ENCODE peak calls at places on chromosomes 6 and 20, in five cellular contexts. One of them, this sample, is unnamed.

GRCh38 chr20:44342240-44342639 is 5.4 kb downstream of the R3HDML start:
- DNase-seq in GM23248: peak; percentile 39
- DNase-seq in Panc1: no peak
- DNase-seq in stomach: no peak
- DNase-seq in CD4-positive, alpha-beta memory T cell: no peak
- DNase-seq in this sample: no peak

GRCh38 chr6:114989279-114989964 is 646.6 kb upstream of the HS3ST5 start:
- DNase-seq in CD4-positive, alpha-beta memory T cell: peak; percentile 13
- DNase-seq in stomach: no peak
- DNase-seq in GM23248: no peak
- DNase-seq in Panc1: no peak
- DNase-seq in this sample: no peak

GRCh38 chr20:31661625-31662371 is 24.1 kb downstream of the COX4I2 start:
- DNase-seq in CD4-positive, alpha-beta memory T cell: peak; percentile 70
- DNase-seq in GM23248: peak; percentile 86
- DNase-seq in Panc1: peak; percentile 74
- DNase-seq in stomach: peak; percentile 86
- DNase-seq in this sample: peak; percentile 83

GRCh38 chr6:167501831-167502385 is 177.0 kb downstream of the TTLL2 start:
- DNase-seq in GM23248: no peak
- DNase-seq in CD4-positive, alpha-beta memory T cell: no peak
- DNase-seq in Panc1: peak; percentile 13
- DNase-seq in stomach: peak; percentile 70
- DNase-seq in this sample: no peak

GRCh38 chr20:53926428-53927028 is 143.9 kb downstream of the BCAS1 start:
- DNase-seq in CD4-positive, alpha-beta memory T cell: no peak
- DNase-seq in stomach: peak; percentile 45
- DNase-seq in Panc1: peak; percentile 98
- DNase-seq in GM23248: peak; percentile 99
- DNase-seq in this sample: peak; percentile 95

GRCh38 chr6:10276106-10276505 is 138.8 kb downstream of the TFAP2A start:
- DNase-seq in GM23248: peak; percentile 51
- DNase-seq in CD4-positive, alpha-beta memory T cell: no peak
- DNase-seq in stomach: no peak
- DNase-seq in Panc1: no peak
- DNase-seq in this sample: no peak

GRCh38 chr20:62303327-62304226 is 780 bp downstream of the ADRM1 start:
- DNase-seq in Panc1: no peak
- DNase-seq in stomach: no peak
- DNase-seq in CD4-positive, alpha-beta memory T cell: no peak
- DNase-seq in GM23248: peak; percentile 61
- DNase-seq in this sample: peak; percentile 34

GRCh38 chr6:107246249-107246971 is 131.1 kb upstream of the BEND3 start:
- DNase-seq in Panc1: no peak
- DNase-seq in stomach: no peak
- DNase-seq in GM23248: no peak
- DNase-seq in CD4-positive, alpha-beta memory T cell: no peak
- DNase-seq in this sample: no peak

GRCh38 chr6:16252696-16253299 is 14.4 kb downstream of the GMPR start:
- DNase-seq in Panc1: no peak
- DNase-seq in stomach: no peak
- DNase-seq in CD4-positive, alpha-beta memory T cell: no peak
- DNase-seq in GM23248: no peak
- DNase-seq in this sample: no peak

GRCh38 chr6:149130093-149130872 is 187.2 kb upstream of the TAB2 start:
- DNase-seq in Panc1: no peak
- DNase-seq in CD4-positive, alpha-beta memory T cell: no peak
- DNase-seq in GM23248: peak; percentile 18
- DNase-seq in stomach: peak; percentile 68
- DNase-seq in this sample: no peak

GRCh38 chr6:120405947-120406346 is 928.3 kb downstream of the TBC1D32 start:
- DNase-seq in CD4-positive, alpha-beta memory T cell: no peak
- DNase-seq in GM23248: no peak
- DNase-seq in stomach: no peak
- DNase-seq in Panc1: no peak
- DNase-seq in this sample: no peak

GRCh38 chr6:77401231-77401630 is 62.1 kb downstream of the HTR1B start:
- DNase-seq in CD4-positive, alpha-beta memory T cell: no peak
- DNase-seq in stomach: no peak
- DNase-seq in Panc1: no peak
- DNase-seq in GM23248: peak; percentile 1
- DNase-seq in this sample: no peak

GRCh38 chr6:20879526-20879925 is 345.3 kb downstream of the CDKAL1 start:
- DNase-seq in GM23248: no peak
- DNase-seq in CD4-positive, alpha-beta memory T cell: no peak
- DNase-seq in stomach: no peak
- DNase-seq in Panc1: no peak
- DNase-seq in this sample: no peak

GRCh38 chr20:31722388-31723281 is at the start of gene BCL2L1:
- DNase-seq in CD4-positive, alpha-beta memory T cell: peak; percentile 59
- DNase-seq in stomach: peak; percentile 91
- DNase-seq in Panc1: no peak
- DNase-seq in GM23248: peak; percentile 95
- DNase-seq in this sample: peak; percentile 75

GRCh38 chr6:151263967-151264366 is 24.2 kb downstream of the AKAP12 start:
- DNase-seq in CD4-positive, alpha-beta memory T cell: no peak
- DNase-seq in stomach: no peak
- DNase-seq in Panc1: no peak
- DNase-seq in GM23248: no peak
- DNase-seq in this sample: no peak

DNA sequence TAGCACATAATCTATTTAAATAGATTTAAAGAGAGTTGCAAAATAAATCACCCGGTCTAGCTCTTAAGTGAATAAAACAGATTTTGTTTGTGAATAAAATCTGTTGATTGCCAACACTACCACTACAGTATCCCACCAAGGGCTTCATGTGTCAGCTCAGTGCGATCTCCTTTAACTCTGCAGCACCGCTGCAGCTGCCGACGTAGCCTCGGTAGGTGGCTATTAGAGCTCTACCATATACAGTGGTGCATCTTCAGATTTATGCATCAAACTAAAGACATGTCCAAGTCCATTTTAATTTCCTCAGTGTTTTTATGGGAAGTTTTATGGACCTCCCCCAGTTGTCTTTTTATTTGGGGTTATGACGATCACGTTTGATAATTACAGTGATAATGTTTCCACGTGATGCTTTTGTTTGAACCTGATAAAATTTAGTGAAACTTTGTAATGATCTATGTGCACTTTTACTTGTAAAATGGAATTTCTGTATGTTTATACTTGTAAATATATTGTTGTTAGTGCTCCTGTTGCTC is 26.7 kb downstream of the ECI2 start:
- DNase-seq in stomach: no peak
- DNase-seq in Panc1: no peak
- DNase-seq in GM23248: no peak
- DNase-seq in CD4-positive, alpha-beta memory T cell: no peak
- DNase-seq in this sample: no peak
- H3K27ac ChIP-seq in stomach: peak overlapping the region; percentile 79
- H3K27ac ChIP-seq in Panc1: no peak overlapping the region
- H3K27ac ChIP-seq in GM23248: no peak overlapping the region
- H3K27ac ChIP-seq in CD4-positive, alpha-beta memory T cell: no peak overlapping the region
- H3K27ac ChIP-seq in this sample: no peak overlapping the region

GRCh38 chr6:39493174-39493573 is 170.7 kb upstream of the KCNK16 start:
- DNase-seq in CD4-positive, alpha-beta memory T cell: no peak
- DNase-seq in stomach: no peak
- DNase-seq in GM23248: peak; percentile 12
- DNase-seq in Panc1: no peak
- DNase-seq in this sample: no peak

GRCh38 chr6:39490120-39490519 is 167.6 kb upstream of the KCNK16 start:
- DNase-seq in stomach: no peak
- DNase-seq in CD4-positive, alpha-beta memory T cell: no peak
- DNase-seq in Panc1: no peak
- DNase-seq in GM23248: no peak
- DNase-seq in this sample: no peak

GRCh38 chr6:39484276-39484675 is 161.8 kb upstream of the KCNK16 start:
- DNase-seq in Panc1: no peak
- DNase-seq in GM23248: no peak
- DNase-seq in stomach: no peak
- DNase-seq in CD4-positive, alpha-beta memory T cell: no peak
- DNase-seq in this sample: no peak

GRCh38 chr6:39493717-39494116 is 171.2 kb upstream of the KCNK16 start:
- DNase-seq in GM23248: peak; percentile 9
- DNase-seq in stomach: no peak
- DNase-seq in CD4-positive, alpha-beta memory T cell: no peak
- DNase-seq in Panc1: no peak
- DNase-seq in this sample: no peak

DNA sequence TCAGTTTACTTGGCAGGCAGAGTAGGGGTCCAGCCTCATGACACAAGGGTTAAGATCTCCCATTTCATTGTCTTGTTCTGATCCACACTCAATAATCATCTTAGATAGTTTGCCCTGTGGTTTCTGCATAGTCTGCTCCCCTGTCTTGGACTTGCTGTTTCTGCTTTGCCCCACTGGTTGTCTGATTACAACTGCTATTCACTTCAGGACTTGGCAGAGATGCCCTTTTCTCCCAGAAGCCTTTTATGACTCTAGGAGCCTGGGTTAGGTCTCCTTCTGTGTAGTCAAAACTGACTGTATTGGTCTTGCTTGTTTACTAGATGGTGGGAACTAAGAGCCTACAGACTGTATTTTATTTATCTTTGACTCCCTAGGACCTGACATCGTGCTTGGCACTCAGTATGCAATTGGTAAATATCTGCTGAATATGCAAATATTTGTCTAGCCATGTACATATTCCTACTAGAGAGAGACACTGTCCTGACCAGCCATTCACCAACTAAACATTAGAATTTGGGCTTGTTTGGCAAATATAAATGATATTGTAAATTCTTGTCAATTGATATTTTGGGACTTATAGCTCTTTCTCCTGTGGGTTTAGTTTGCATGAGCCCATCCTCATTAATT is 165.9 kb upstream of the KCNK16 start:
- DNase-seq in GM23248: no peak
- DNase-seq in Panc1: no peak
- DNase-seq in stomach: no peak
- DNase-seq in CD4-positive, alpha-beta memory T cell: no peak
- DNase-seq in this sample: no peak
- H3K27ac ChIP-seq in GM23248: no peak overlapping the region
- H3K27ac ChIP-seq in Panc1: no peak overlapping the region
- H3K27ac ChIP-seq in stomach: no peak overlapping the region
- H3K27ac ChIP-seq in CD4-positive, alpha-beta memory T cell: no peak overlapping the region
- H3K27ac ChIP-seq in this sample: no peak overlapping the region

GRCh38 chr6:134549854-134550253 is 231.9 kb upstream of the SGK1 start:
- DNase-seq in stomach: no peak
- DNase-seq in Panc1: no peak
- DNase-seq in GM23248: no peak
- DNase-seq in CD4-positive, alpha-beta memory T cell: no peak
- DNase-seq in this sample: no peak
- H3K27ac ChIP-seq in stomach: no peak overlapping the region
- H3K27ac ChIP-seq in Panc1: no peak overlapping the region
- H3K27ac ChIP-seq in GM23248: peak overlapping the region; percentile 64
- H3K27ac ChIP-seq in CD4-positive, alpha-beta memory T cell: no peak overlapping the region
- H3K27ac ChIP-seq in this sample: no peak overlapping the region

GRCh38 chr6:164415832-164416563 is 893.4 kb downstream of the C6orf118 start:
- DNase-seq in Panc1: no peak
- DNase-seq in stomach: no peak
- DNase-seq in GM23248: no peak
- DNase-seq in CD4-positive, alpha-beta memory T cell: no peak
- DNase-seq in this sample: no peak
- H3K27ac ChIP-seq in Panc1: no peak overlapping the region
- H3K27ac ChIP-seq in stomach: no peak overlapping the region
- H3K27ac ChIP-seq in GM23248: no peak overlapping the region
- H3K27ac ChIP-seq in CD4-positive, alpha-beta memory T cell: no peak overlapping the region
- H3K27ac ChIP-seq in this sample: no peak overlapping the region

GRCh38 chr6:142903806-142904205 is 41.2 kb downstream of the HIVEP2 start:
- DNase-seq in stomach: no peak
- DNase-seq in GM23248: peak; percentile 42
- DNase-seq in CD4-positive, alpha-beta memory T cell: peak; percentile 41
- DNase-seq in Panc1: no peak
- DNase-seq in this sample: no peak
- H3K27ac ChIP-seq in stomach: no peak overlapping the region
- H3K27ac ChIP-seq in GM23248: peak overlapping the region; percentile 95
- H3K27ac ChIP-seq in CD4-positive, alpha-beta memory T cell: peak overlapping the region; percentile 86
- H3K27ac ChIP-seq in Panc1: no peak overlapping the region
- H3K27ac ChIP-seq in this sample: no peak overlapping the region

DNA sequence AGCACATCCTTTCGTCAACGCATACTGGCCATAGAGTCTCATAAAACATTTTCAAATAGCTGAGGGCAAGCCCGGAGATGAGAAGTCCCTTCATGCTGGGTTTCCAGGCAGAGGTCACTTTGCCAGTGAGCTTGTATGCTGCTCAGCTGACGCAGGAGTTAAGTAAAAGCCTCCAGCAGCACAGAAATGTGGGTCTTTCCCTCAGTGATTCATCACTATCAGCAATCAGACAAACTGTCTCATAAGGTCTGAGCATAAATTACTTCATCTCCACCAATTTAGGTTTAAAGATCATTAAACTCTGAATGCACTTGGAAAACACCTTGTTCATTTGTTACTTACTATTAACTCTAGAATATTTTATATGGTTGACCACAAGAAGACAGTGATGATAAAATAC is 128.9 kb upstream of the TNFAIP3 start:
- DNase-seq in CD4-positive, alpha-beta memory T cell: no peak
- DNase-seq in GM23248: peak; percentile 86
- DNase-seq in stomach: no peak
- DNase-seq in Panc1: no peak
- DNase-seq in this sample: no peak
- H3K27ac ChIP-seq in CD4-positive, alpha-beta memory T cell: no peak overlapping the region
- H3K27ac ChIP-seq in GM23248: peak overlapping the region; percentile 5
- H3K27ac ChIP-seq in stomach: no peak overlapping the region
- H3K27ac ChIP-seq in Panc1: no peak overlapping the region
- H3K27ac ChIP-seq in this sample: no peak overlapping the region

GRCh38 chr6:89976141-89977020 is 82.1 kb downstream of the GJA10 start:
- DNase-seq in Panc1: no peak
- DNase-seq in stomach: no peak
- DNase-seq in CD4-positive, alpha-beta memory T cell: no peak
- DNase-seq in GM23248: no peak
- DNase-seq in this sample: no peak

GRCh38 chr6:89977808-89978748 is 83.8 kb downstream of the GJA10 start:
- DNase-seq in CD4-positive, alpha-beta memory T cell: no peak
- DNase-seq in stomach: no peak
- DNase-seq in Panc1: no peak
- DNase-seq in GM23248: peak; percentile 48
- DNase-seq in this sample: no peak

GRCh38 chr6:89980353-89980752 is 86.1 kb downstream of the GJA10 start:
- DNase-seq in stomach: no peak
- DNase-seq in CD4-positive, alpha-beta memory T cell: no peak
- DNase-seq in GM23248: no peak
- DNase-seq in Panc1: no peak
- DNase-seq in this sample: no peak

GRCh38 chr6:89978749-89979145 is 84.5 kb downstream of the GJA10 start:
- DNase-seq in Panc1: no peak
- DNase-seq in stomach: no peak
- DNase-seq in CD4-positive, alpha-beta memory T cell: no peak
- DNase-seq in GM23248: no peak
- DNase-seq in this sample: no peak

DNA sequence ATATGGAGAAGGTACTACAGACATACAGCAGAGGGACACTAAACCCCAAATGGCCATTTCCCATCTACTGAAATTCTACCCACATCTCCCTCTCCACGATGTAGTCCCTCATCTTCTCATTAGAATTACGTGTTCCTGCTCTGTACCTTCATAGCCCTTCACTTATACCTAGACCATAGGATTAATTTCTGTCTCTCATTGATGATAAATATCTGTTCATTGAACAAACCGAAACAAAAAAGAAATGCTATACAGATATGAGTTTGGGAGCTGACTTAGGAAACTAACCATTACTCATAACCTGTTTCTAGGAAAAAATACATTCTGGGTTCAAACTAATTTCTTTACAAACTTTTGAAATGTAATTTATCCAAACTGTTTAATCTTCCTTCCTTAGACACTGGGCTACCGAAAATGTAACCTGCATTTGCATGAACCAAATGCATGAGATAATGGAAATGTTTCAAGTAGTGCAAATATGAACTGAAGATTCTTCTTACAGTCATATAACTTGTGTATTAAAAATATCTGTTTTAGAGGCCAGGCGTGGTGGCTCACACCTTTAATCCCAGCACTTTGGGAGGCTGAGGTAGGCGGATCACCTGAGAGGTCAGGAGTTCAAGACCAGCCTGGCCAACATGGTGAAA is 85.3 kb downstream of the GJA10 start:
- DNase-seq in GM23248: no peak
- DNase-seq in stomach: no peak
- DNase-seq in CD4-positive, alpha-beta memory T cell: no peak
- DNase-seq in Panc1: no peak
- DNase-seq in this sample: no peak
- H3K27ac ChIP-seq in GM23248: no peak overlapping the region
- H3K27ac ChIP-seq in stomach: no peak overlapping the region
- H3K27ac ChIP-seq in CD4-positive, alpha-beta memory T cell: no peak overlapping the region
- H3K27ac ChIP-seq in Panc1: no peak overlapping the region
- H3K27ac ChIP-seq in this sample: no peak overlapping the region